ENCODE peak calls at places on chromosomes 6 and 20, in ten cellular contexts. P, Z, V, F, L, N, Y, U, R and K are unnamed samples.

GRCh38 chr6:48985025-48985424 is 478.0 kb downstream of the MMUT start:
- DNase-seq in V (no peak), N (no peak), R (no peak), Z (no peak), Y (peak), F (no peak), L (no peak), P (no peak), U (no peak), K (no peak)

GRCh38 chr6:100167585-100167984 is 173.6 kb upstream of the MCHR2 start:
- DNase-seq in F (no peak), U (no peak), V (no peak), N (no peak), Y (no peak), L (no peak), R (no peak), P (no peak), Z (no peak), K (no peak)

GRCh38 chr6:20811112-20811746 is 277.0 kb downstream of the CDKAL1 start:
- DNase-seq in V (no peak), F (peak), R (no peak), P (no peak), L (peak), Z (no peak), N (peak), U (no peak), Y (peak), K (no peak)

GRCh38 chr6:9537381-9537780 is 877.5 kb downstream of the TFAP2A start:
- DNase-seq in F (no peak), L (no peak), Y (peak), P (no peak), V (no peak), U (no peak), Z (no peak), R (no peak), N (no peak), K (no peak)

GRCh38 chr6:100614933-100615332 is 150.2 kb upstream of the SIM1 start:
- DNase-seq in V (no peak), U (no peak), Z (no peak), R (no peak), F (no peak), P (no peak), N (no peak), L (no peak), Y (no peak), K (no peak)

GRCh38 chr6:147283460-147283859 is 79.2 kb downstream of the STXBP5 start:
- DNase-seq in Y (peak), F (no peak), L (no peak), Z (no peak), R (no peak), N (no peak), V (no peak), P (no peak), U (no peak), K (no peak)

GRCh38 chr6:8674088-8674487 is 238.7 kb upstream of the SLC35B3 start:
- DNase-seq in U (no peak), L (no peak), R (no peak), P (no peak), F (no peak), V (no peak), Y (no peak), Z (no peak), N (no peak), K (no peak)

GRCh38 chr20:41173161-41173721 is 35.9 kb downstream of the PLCG1 start:
- DNase-seq in L (peak), Y (peak), F (peak), U (peak), P (peak), N (peak), R (peak), Z (peak), V (peak), K (peak)

GRCh38 chr6:160733045-160733646 is 31.1 kb downstream of the PLG start:
- DNase-seq in R (no peak), V (peak), P (no peak), U (no peak), N (peak), F (peak), L (peak), Z (no peak), Y (peak), K (no peak)

GRCh38 chr6:35084511-35085203 is 56.5 kb downstream of the TCP11 start:
- DNase-seq in V (no peak), P (no peak), R (peak), L (no peak), Z (peak), F (no peak), U (no peak), Y (no peak), N (no peak), K (no peak)

GRCh38 chr20:54107600-54108393 is 37.4 kb upstream of the BCAS1 start:
- DNase-seq in Z (no peak), Y (no peak), L (no peak), P (no peak), R (no peak), V (no peak), N (no peak), U (no peak), F (no peak), K (no peak)

GRCh38 chr20:13202553-13202952 is 18.5 kb upstream of the ISM1 start:
- DNase-seq in V (peak), L (no peak), F (no peak), Z (no peak), U (no peak), N (no peak), P (no peak), Y (no peak), R (no peak), K (no peak)

GRCh38 chr6:139008117-139008516 is 20.1 kb upstream of the REPS1 start:
- DNase-seq in L (no peak), F (no peak), R (no peak), V (no peak), Z (no peak), N (no peak), P (no peak), U (no peak), Y (no peak), K (no peak)

GRCh38 chr6:115078555-115078954 is 735.7 kb upstream of the HS3ST5 start:
- DNase-seq in Y (no peak), F (no peak), U (no peak), V (no peak), P (no peak), R (no peak), L (no peak), N (no peak), Z (no peak), K (no peak)

GRCh38 chr6:164042212-164042611 is 627.7 kb downstream of the QKI start:
- DNase-seq in P (no peak), F (no peak), Z (no peak), L (no peak), R (no peak), N (no peak), U (no peak), Y (no peak), V (no peak), K (no peak)

GRCh38 chr6:18263561-18264337 is 581 bp downstream of the DEK start:
- DNase-seq in N (peak), U (no peak), P (peak), V (peak), R (peak), Z (peak), F (no peak), Y (no peak), L (peak), K (no peak)

GRCh38 chr6:42078391-42078790 is 28.1 kb downstream of the TAF8 start:
- DNase-seq in Y (no peak), N (no peak), V (no peak), L (no peak), U (no peak), Z (no peak), F (no peak), P (peak), R (no peak), K (no peak)

GRCh38 chr6:143755301-143755744 is 77.6 kb downstream of the PHACTR2 start:
- DNase-seq in N (peak), P (no peak), L (no peak), Y (peak), V (no peak), Z (no peak), U (no peak), R (no peak), F (no peak), K (no peak)
- H3K27ac ChIP-seq in N (peak), P (no peak), L (no peak), Y (peak), V (no peak), Z (no peak), U (no peak), R (peak), F (no peak), K (no peak)

GRCh38 chr6:118401325-118401998 is 146.6 kb upstream of the PLN start:
- DNase-seq in L (no peak), Y (no peak), U (no peak), F (no peak), R (no peak), N (no peak), P (no peak), Z (no peak), V (no peak), K (no peak)

GRCh38 chr6:118400582-118400981 is 147.5 kb upstream of the PLN start:
- DNase-seq in R (no peak), F (no peak), L (no peak), N (no peak), Y (peak), V (no peak), P (no peak), Z (no peak), U (no peak), K (no peak)

GRCh38 chr6:118400098-118400497 is 148.0 kb upstream of the PLN start:
- DNase-seq in Y (no peak), Z (no peak), L (no peak), N (no peak), U (no peak), P (no peak), V (no peak), F (no peak), R (no peak), K (no peak)

GRCh38 chr6:118398066-118398465 is 150.0 kb upstream of the PLN start:
- DNase-seq in P (no peak), F (no peak), Z (no peak), N (no peak), Y (no peak), U (no peak), R (no peak), V (no peak), L (no peak), K (no peak)

GRCh38 chr6:118403036-118403435 is 145.1 kb upstream of the PLN start:
- DNase-seq in R (no peak), P (no peak), L (no peak), U (no peak), N (no peak), Y (peak), V (no peak), F (no peak), Z (no peak), K (no peak)
- H3K4me3 ChIP-seq in R (no peak), P (no peak), L (no peak), U (no peak), N (no peak), Y (no peak), V (no peak), F (no peak), Z (no peak), K (no peak)

DNA sequence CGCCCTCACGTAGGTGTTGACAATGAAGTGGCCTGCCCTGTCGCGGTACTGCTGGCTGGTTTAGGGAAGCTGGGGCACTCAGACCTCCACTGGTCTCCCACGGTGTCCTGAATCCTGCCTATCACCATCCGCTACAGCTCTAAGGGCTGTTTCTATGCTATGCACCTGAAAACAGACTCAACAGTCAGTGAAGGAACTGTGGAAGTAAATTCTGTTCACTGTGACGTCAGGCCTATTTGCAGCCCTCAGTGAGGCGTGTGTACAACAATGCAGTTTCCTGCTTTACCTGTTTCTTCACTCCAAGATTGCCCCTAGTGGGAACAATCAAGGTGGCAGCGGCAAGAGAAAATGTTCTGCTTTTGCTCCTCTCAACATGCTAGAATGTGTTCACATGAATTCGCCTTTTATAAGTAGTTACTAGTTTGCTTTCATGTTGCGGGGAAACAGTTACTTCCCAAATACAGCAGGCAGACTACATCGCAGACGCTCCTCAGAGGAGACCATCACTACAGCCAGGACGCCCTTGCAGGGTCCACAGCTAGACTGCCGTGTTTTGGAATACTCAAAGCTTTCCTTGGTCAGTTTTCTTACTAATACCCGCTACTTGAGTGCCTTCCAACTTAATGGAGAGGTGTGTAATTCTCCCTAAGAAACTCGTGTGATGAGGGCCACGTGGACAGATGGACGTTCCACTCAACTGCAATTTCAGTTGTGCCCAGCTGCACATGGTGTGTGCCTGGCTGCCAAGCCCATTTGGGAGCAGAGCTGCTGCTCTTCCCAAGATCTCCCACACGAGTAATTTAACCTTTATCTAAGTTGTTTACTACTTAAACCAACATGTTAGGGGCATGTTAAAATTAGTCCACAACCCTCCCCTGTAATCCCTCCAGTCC is 25.4 kb downstream of the DIDO1 start:
- DNase-seq in P (no peak), Y (no peak), R (no peak), U (no peak), Z (no peak), L (no peak), F (no peak), N (no peak), V (peak), K (no peak)
- TF ChIP-seq CTCF in P (no peak), Y (peak), R (no peak), U (no peak), Z (no peak), L (no peak), F (peak), N (no peak), V (no peak), K (no peak)

GRCh38 chr20:4483481-4483880 is 238.2 kb upstream of the PRND start:
- DNase-seq in L (no peak), V (no peak), Z (no peak), F (no peak), U (no peak), P (no peak), R (no peak), Y (peak), N (no peak), K (no peak)
- H3K27ac ChIP-seq in L (no peak), V (no peak), Z (no peak), F (no peak), U (no peak), P (no peak), R (no peak), Y (no peak), N (no peak), K (no peak)

GRCh38 chr20:31716818-31717477 is 5.7 kb downstream of the BCL2L1 start:
- DNase-seq in Y (no peak), N (no peak), Z (no peak), P (no peak), U (no peak), R (no peak), L (no peak), V (no peak), F (no peak), K (no peak)
- H3K4me3 ChIP-seq in Y (no peak), N (no peak), Z (no peak), P (peak), U (peak), R (peak), L (peak), V (peak), F (no peak), K (peak)

GRCh38 chr6:78397537-78397936 is 469.8 kb upstream of the IRAK1BP1 start:
- DNase-seq in Z (no peak), F (no peak), U (no peak), Y (no peak), R (no peak), N (no peak), V (no peak), P (no peak), L (no peak), K (no peak)
- TF ChIP-seq CTCF in Z (no peak), F (no peak), U (no peak), Y (no peak), R (no peak), N (no peak), V (no peak), P (no peak), L (no peak), K (no peak)

GRCh38 chr6:56690519-56691200 is 48.0 kb upstream of the DST start:
- DNase-seq in U (no peak), Z (no peak), V (no peak), R (no peak), N (no peak), L (no peak), Y (peak), F (no peak), P (no peak), K (no peak)
- H3K27ac ChIP-seq in U (no peak), Z (no peak), V (no peak), R (peak), N (no peak), L (peak), Y (peak), F (no peak), P (peak), K (peak)

DNA sequence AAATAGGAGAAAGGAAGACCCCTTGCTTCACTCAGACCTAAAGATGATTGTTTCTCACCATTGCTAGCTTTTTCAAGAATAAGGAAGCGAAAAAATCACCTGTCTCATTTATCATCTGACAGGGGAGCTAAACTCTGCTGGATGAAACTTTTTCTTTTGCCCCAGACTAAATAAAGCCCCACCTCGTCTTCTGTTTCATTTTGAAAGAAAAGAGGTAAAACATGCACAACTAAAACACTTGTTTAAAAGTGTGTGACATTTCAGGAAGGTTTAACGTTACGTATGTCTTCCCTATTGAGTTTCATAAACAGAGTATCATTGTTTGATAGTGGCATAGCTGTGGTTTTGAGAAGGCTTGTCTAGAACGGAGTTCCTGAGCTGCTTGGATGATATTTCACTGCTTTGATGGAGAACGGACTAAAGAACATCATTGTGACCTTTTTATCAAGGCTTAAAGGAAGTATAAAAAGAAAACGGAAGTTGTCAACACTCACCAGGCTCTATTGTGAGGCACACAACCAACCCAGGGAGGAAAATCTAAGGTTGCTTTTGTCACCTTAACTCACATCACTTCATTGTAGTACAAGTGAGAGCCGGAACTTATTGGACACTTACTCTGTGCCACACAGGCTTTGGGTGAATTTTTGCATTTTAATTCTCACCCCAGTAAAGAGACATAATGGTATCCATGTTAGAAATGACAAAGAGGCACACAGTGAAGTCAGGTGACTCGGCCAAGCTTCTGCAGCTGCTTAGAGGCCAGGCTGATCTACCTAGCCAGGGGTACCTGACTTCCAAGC is 29.5 kb downstream of the TSHZ2 start:
- DNase-seq in Y (peak), N (no peak), V (peak), F (no peak), Z (peak), P (no peak), L (no peak), R (no peak), U (no peak), K (no peak)
- H3K4me3 ChIP-seq in Y (no peak), N (no peak), V (peak), F (no peak), Z (peak), P (no peak), L (no peak), R (no peak), U (no peak), K (peak)

GRCh38 chr6:71852951-71853350 is 33.4 kb upstream of the RIMS1 start:
- DNase-seq in N (no peak), P (no peak), U (no peak), F (no peak), Z (no peak), L (no peak), Y (no peak), V (no peak), R (no peak), K (no peak)

GRCh38 chr6:71851214-71851613 is 35.1 kb upstream of the RIMS1 start:
- DNase-seq in P (no peak), U (no peak), Y (no peak), R (no peak), Z (no peak), N (no peak), V (no peak), L (no peak), F (no peak), K (no peak)

DNA sequence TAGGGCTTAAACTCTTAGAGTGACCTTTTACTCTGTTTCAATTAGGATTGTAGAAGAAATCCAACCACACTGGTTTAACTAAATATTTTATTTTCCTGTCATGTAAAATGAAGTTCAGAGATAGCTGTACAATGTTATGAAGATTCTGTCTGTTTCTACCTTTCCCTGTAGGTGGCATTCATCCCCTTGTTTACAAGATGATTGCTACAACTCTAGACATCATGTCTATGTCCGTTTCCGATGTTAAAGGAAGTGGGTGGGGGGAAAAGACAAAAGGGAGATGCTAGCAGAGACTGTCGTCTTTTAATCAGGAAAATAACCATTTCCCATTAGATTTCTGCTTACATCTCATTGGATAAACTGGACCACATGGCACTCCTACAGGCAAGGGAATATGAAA is 30.9 kb upstream of the RIMS1 start:
- DNase-seq in P (no peak), Z (no peak), L (no peak), Y (no peak), V (peak), F (no peak), N (no peak), U (no peak), R (no peak), K (no peak)
- TF ChIP-seq CTCF in P (no peak), Z (no peak), L (no peak), Y (no peak), V (peak), F (no peak), N (no peak), U (no peak), R (no peak), K (no peak)

GRCh38 chr6:37822851-37823682 is 3.5 kb downstream of the ZFAND3 start:
- DNase-seq in R (no peak), V (no peak), Z (no peak), F (no peak), Y (no peak), L (no peak), N (no peak), P (no peak), U (no peak), K (no peak)
- H3K27ac ChIP-seq in R (no peak), V (no peak), Z (no peak), F (no peak), Y (no peak), L (no peak), N (no peak), P (peak), U (no peak), K (no peak)